ENCODE peak calls at places on chromosomes 1 and 21, in five cellular contexts. One of them, this sample, is unnamed.

GRCh38 chr21:42839271-42840231 is 39.8 kb downstream of the WDR4 start:
- DNase-seq in PC-9: no peak
- DNase-seq in NCI-H774: no peak
- DNase-seq in left ventricle myocardium inferior: peak
- DNase-seq in AG04450: no peak
- DNase-seq in this sample: no peak

GRCh38 chr1:159826436-159827101 is at the start of gene SLAMF8:
- DNase-seq in PC-9: no peak
- DNase-seq in NCI-H774: no peak
- DNase-seq in left ventricle myocardium inferior: peak
- DNase-seq in AG04450: no peak
- DNase-seq in this sample: peak

GRCh38 chr21:36126166-36126565 is 8.7 kb upstream of the CBR3 start:
- DNase-seq in PC-9: peak
- DNase-seq in NCI-H774: no peak
- DNase-seq in left ventricle myocardium inferior: no peak
- DNase-seq in AG04450: no peak
- DNase-seq in this sample: no peak

GRCh38 chr1:76021816-76022215 is 52.7 kb upstream of the ST6GALNAC3 start:
- DNase-seq in PC-9: no peak
- DNase-seq in NCI-H774: no peak
- DNase-seq in left ventricle myocardium inferior: no peak
- DNase-seq in AG04450: no peak
- DNase-seq in this sample: no peak

GRCh38 chr1:15352122-15352957 is 57.3 kb upstream of the EFHD2 start:
- DNase-seq in PC-9: peak
- DNase-seq in NCI-H774: peak
- DNase-seq in left ventricle myocardium inferior: no peak
- DNase-seq in AG04450: no peak
- DNase-seq in this sample: peak

GRCh38 chr1:159851386-159851785 is 11.1 kb downstream of the VSIG8 start:
- DNase-seq in PC-9: no peak
- DNase-seq in NCI-H774: no peak
- DNase-seq in left ventricle myocardium inferior: no peak
- DNase-seq in AG04450: no peak
- DNase-seq in this sample: no peak

GRCh38 chr1:226656601-226657277 is 82.3 kb downstream of the ITPKB start:
- DNase-seq in PC-9: no peak
- DNase-seq in NCI-H774: peak
- DNase-seq in left ventricle myocardium inferior: peak
- DNase-seq in AG04450: no peak
- DNase-seq in this sample: peak

GRCh38 chr1:224258351-224258750 is 71.6 kb downstream of the NVL start:
- DNase-seq in PC-9: no peak
- DNase-seq in NCI-H774: no peak
- DNase-seq in left ventricle myocardium inferior: no peak
- DNase-seq in AG04450: no peak
- DNase-seq in this sample: no peak

GRCh38 chr1:227884370-227885134 is 63.2 kb downstream of the WNT9A start:
- DNase-seq in PC-9: no peak
- DNase-seq in NCI-H774: no peak
- DNase-seq in left ventricle myocardium inferior: no peak
- DNase-seq in AG04450: no peak
- DNase-seq in this sample: no peak

GRCh38 chr1:110846861-110847260 is 26.1 kb upstream of the CD53 start:
- DNase-seq in PC-9: no peak
- DNase-seq in NCI-H774: no peak
- DNase-seq in left ventricle myocardium inferior: no peak
- DNase-seq in AG04450: no peak
- DNase-seq in this sample: no peak

This sample was measured in aorta.